ENCODE peak calls at places on chromosomes 11 and 22, in six cellular contexts. One of them, this sample, is unnamed.

GRCh38 chr11:64294665-64295289 is 3.7 kb downstream of the KCNK4 start:
- DNase-seq in neural progenitor cell: peak
- DNase-seq in cardiac muscle cell: peak
- DNase-seq in mesendoderm: no peak
- DNase-seq in right lobe of liver: no peak
- DNase-seq in fibroblast of lung: no peak
- DNase-seq in this sample: no peak

GRCh38 chr11:95338430-95338991 is 107.5 kb upstream of the SESN3 start:
- DNase-seq in neural progenitor cell: no peak
- DNase-seq in cardiac muscle cell: peak
- DNase-seq in mesendoderm: no peak
- DNase-seq in right lobe of liver: peak
- DNase-seq in fibroblast of lung: peak
- DNase-seq in this sample: no peak

GRCh38 chr22:47615051-47615450 is 852.6 kb downstream of the TBC1D22A start:
- DNase-seq in neural progenitor cell: no peak
- DNase-seq in cardiac muscle cell: no peak
- DNase-seq in mesendoderm: no peak
- DNase-seq in right lobe of liver: no peak
- DNase-seq in fibroblast of lung: no peak
- DNase-seq in this sample: no peak

GRCh38 chr11:14609902-14610301 is 33.7 kb upstream of the PDE3B start:
- DNase-seq in neural progenitor cell: no peak
- DNase-seq in cardiac muscle cell: no peak
- DNase-seq in mesendoderm: peak
- DNase-seq in right lobe of liver: no peak
- DNase-seq in fibroblast of lung: no peak
- DNase-seq in this sample: no peak

GRCh38 chr22:20569059-20570058 is 61.9 kb downstream of the MED15 start:
- DNase-seq in neural progenitor cell: no peak
- DNase-seq in cardiac muscle cell: peak
- DNase-seq in mesendoderm: no peak
- DNase-seq in right lobe of liver: no peak
- DNase-seq in fibroblast of lung: peak
- DNase-seq in this sample: peak

GRCh38 chr11:118996926-118997626 is 862 bp upstream of the CENATAC start:
- DNase-seq in neural progenitor cell: peak
- DNase-seq in cardiac muscle cell: peak
- DNase-seq in mesendoderm: peak
- DNase-seq in right lobe of liver: no peak
- DNase-seq in fibroblast of lung: no peak
- DNase-seq in this sample: no peak

GRCh38 chr11:121265586-121265985 is 27.0 kb upstream of the SC5D start:
- DNase-seq in neural progenitor cell: no peak
- DNase-seq in cardiac muscle cell: no peak
- DNase-seq in mesendoderm: no peak
- DNase-seq in right lobe of liver: no peak
- DNase-seq in fibroblast of lung: no peak
- DNase-seq in this sample: no peak

GRCh38 chr11:443542-444199 is 1.9 kb upstream of the ANO9 start:
- DNase-seq in neural progenitor cell: no peak
- DNase-seq in cardiac muscle cell: no peak
- DNase-seq in mesendoderm: peak
- DNase-seq in right lobe of liver: no peak
- DNase-seq in fibroblast of lung: peak
- DNase-seq in this sample: no peak

GRCh38 chr11:116925050-116925449 is 87.6 kb upstream of the APOA1 start:
- DNase-seq in neural progenitor cell: peak
- DNase-seq in cardiac muscle cell: no peak
- DNase-seq in mesendoderm: peak
- DNase-seq in right lobe of liver: no peak
- DNase-seq in fibroblast of lung: no peak
- DNase-seq in this sample: no peak

GRCh38 chr11:61609000-61609969 is 28.4 kb upstream of the SYT7 start:
- DNase-seq in neural progenitor cell: peak
- DNase-seq in cardiac muscle cell: no peak
- DNase-seq in mesendoderm: no peak
- DNase-seq in right lobe of liver: no peak
- DNase-seq in fibroblast of lung: no peak
- DNase-seq in this sample: no peak

GRCh38 chr11:61607920-61608599 is 27.2 kb upstream of the SYT7 start:
- DNase-seq in neural progenitor cell: no peak
- DNase-seq in cardiac muscle cell: no peak
- DNase-seq in mesendoderm: no peak
- DNase-seq in right lobe of liver: no peak
- DNase-seq in fibroblast of lung: no peak
- DNase-seq in this sample: no peak

GRCh38 chr11:61611309-61611708 is 30.4 kb upstream of the SYT7 start:
- DNase-seq in neural progenitor cell: peak
- DNase-seq in cardiac muscle cell: no peak
- DNase-seq in mesendoderm: no peak
- DNase-seq in right lobe of liver: no peak
- DNase-seq in fibroblast of lung: no peak
- DNase-seq in this sample: no peak

GRCh38 chr11:61610905-61611304 is 30.0 kb upstream of the SYT7 start:
- DNase-seq in neural progenitor cell: no peak
- DNase-seq in cardiac muscle cell: no peak
- DNase-seq in mesendoderm: no peak
- DNase-seq in right lobe of liver: peak
- DNase-seq in fibroblast of lung: no peak
- DNase-seq in this sample: no peak

GRCh38 chr11:61609970-61610347 is 29.1 kb upstream of the SYT7 start:
- DNase-seq in neural progenitor cell: peak
- DNase-seq in cardiac muscle cell: no peak
- DNase-seq in mesendoderm: peak
- DNase-seq in right lobe of liver: no peak
- DNase-seq in fibroblast of lung: no peak
- DNase-seq in this sample: no peak
- H3K27ac ChIP-seq in neural progenitor cell: no peak
- H3K27ac ChIP-seq in cardiac muscle cell: no peak
- H3K27ac ChIP-seq in mesendoderm: no peak
- H3K27ac ChIP-seq in right lobe of liver: no peak
- H3K27ac ChIP-seq in fibroblast of lung: no peak
- H3K27ac ChIP-seq in this sample: no peak

GRCh38 chr11:44764583-44764982 is 37.8 kb downstream of the TSPAN18 start:
- DNase-seq in neural progenitor cell: no peak
- DNase-seq in cardiac muscle cell: no peak
- DNase-seq in mesendoderm: no peak
- DNase-seq in right lobe of liver: no peak
- DNase-seq in fibroblast of lung: no peak
- DNase-seq in this sample: no peak
- H3K27ac ChIP-seq in neural progenitor cell: no peak
- H3K27ac ChIP-seq in cardiac muscle cell: peak
- H3K27ac ChIP-seq in mesendoderm: no peak
- H3K27ac ChIP-seq in right lobe of liver: no peak
- H3K27ac ChIP-seq in fibroblast of lung: no peak
- H3K27ac ChIP-seq in this sample: no peak

GRCh38 chr11:23569134-23569533 is 708.9 kb upstream of the CCDC179 start:
- DNase-seq in neural progenitor cell: no peak
- DNase-seq in cardiac muscle cell: no peak
- DNase-seq in mesendoderm: no peak
- DNase-seq in right lobe of liver: no peak
- DNase-seq in fibroblast of lung: peak
- DNase-seq in this sample: no peak
- H3K27ac ChIP-seq in neural progenitor cell: no peak
- H3K27ac ChIP-seq in cardiac muscle cell: no peak
- H3K27ac ChIP-seq in mesendoderm: no peak
- H3K27ac ChIP-seq in right lobe of liver: no peak
- H3K27ac ChIP-seq in fibroblast of lung: no peak
- H3K27ac ChIP-seq in this sample: no peak

DNA sequence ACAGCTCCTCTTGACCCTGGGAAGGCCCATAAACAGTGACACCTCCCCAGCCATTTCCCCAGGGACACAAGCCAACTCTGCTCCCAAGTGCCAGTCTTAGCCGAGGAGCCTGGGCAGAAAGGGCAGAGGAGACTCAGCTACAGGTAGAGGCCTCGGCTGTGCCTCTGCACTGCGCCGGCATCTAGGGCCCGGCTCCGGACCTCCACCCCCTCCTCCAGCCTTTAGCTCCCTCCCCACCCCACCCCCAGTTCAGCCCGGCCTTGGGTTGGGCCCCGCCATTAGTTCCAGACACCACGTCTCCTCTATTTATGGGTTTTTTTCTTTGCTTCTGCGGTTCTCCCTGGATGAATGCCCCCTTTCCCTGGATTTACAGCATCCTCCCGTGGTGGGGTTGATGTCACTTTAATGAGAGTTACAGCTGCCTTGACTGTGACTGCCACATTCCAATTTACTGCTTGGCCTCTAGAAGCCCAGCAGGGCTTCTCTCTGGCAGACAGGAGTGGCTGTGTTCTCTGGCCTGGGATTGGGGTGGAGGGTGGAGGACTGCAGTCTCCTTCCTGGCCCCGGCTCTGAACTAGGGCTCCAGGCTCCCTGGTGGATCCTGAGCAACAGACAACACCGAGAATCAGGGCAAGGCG is 13.5 kb upstream of the OAF start:
- DNase-seq in neural progenitor cell: no peak
- DNase-seq in cardiac muscle cell: no peak
- DNase-seq in mesendoderm: peak
- DNase-seq in right lobe of liver: no peak
- DNase-seq in fibroblast of lung: no peak
- DNase-seq in this sample: no peak
- H3K27ac ChIP-seq in neural progenitor cell: no peak
- H3K27ac ChIP-seq in cardiac muscle cell: no peak
- H3K27ac ChIP-seq in mesendoderm: no peak
- H3K27ac ChIP-seq in right lobe of liver: no peak
- H3K27ac ChIP-seq in fibroblast of lung: no peak
- H3K27ac ChIP-seq in this sample: no peak

DNA sequence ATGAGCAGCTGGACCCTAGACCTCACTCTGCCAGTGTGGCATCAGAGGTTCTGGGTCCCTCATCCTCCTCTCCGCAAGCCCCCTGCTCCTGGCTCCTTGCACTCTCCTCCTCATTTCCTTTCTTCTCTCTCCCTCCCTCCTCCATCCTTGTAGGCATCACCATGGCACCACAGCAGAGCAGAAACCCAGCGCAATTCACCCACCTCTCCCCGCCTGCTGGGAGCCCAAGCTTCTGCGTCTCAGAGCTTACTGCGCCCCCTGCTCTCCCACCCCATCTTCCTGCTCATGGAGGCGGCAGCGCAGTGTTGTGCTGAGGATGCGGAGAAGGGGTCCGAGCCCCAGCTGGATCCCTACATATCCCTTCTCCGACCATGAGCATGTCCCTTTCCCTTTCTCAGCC is 1.7 kb downstream of the CHRM1 start:
- DNase-seq in neural progenitor cell: no peak
- DNase-seq in cardiac muscle cell: no peak
- DNase-seq in mesendoderm: no peak
- DNase-seq in right lobe of liver: no peak
- DNase-seq in fibroblast of lung: no peak
- DNase-seq in this sample: no peak
- H3K27ac ChIP-seq in neural progenitor cell: no peak
- H3K27ac ChIP-seq in cardiac muscle cell: peak
- H3K27ac ChIP-seq in mesendoderm: no peak
- H3K27ac ChIP-seq in right lobe of liver: no peak
- H3K27ac ChIP-seq in fibroblast of lung: no peak
- H3K27ac ChIP-seq in this sample: no peak

DNA sequence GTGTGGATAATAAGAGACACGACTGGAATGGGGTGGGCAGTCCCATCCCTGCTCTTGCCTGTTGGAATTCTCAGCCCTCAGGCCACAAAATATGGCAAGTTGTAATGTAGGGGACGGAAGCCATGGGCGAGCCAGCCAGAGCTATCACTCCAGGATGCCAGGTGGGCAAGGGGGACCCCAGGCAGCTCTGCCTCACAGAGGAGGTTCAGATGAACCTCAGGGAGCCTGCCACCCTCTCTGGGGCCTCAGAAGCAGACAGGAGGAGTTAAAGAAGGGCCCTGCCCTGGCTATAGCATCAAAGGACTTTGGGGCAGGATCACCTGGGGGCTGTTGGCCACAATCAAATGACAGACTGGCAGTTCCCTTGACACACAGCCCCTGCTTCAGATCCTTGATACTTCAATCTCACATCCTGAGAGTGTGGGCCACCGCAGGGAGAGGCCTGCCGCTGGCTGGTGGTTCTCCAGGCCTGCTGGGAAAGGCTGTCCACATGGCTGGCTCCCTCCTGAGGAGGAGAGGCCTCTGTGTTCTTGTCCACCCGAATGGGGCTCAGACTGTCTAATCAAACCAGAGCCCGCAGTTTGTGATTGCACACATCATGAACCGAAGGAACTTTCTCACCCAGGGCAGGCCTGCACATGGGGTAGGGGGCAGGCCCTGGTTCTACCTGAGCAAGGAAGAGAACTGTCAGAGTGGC is 31.4 kb downstream of the IGLL1 start:
- DNase-seq in neural progenitor cell: no peak
- DNase-seq in cardiac muscle cell: no peak
- DNase-seq in mesendoderm: peak
- DNase-seq in right lobe of liver: no peak
- DNase-seq in fibroblast of lung: no peak
- DNase-seq in this sample: no peak
- H3K27ac ChIP-seq in neural progenitor cell: no peak
- H3K27ac ChIP-seq in cardiac muscle cell: no peak
- H3K27ac ChIP-seq in mesendoderm: no peak
- H3K27ac ChIP-seq in right lobe of liver: no peak
- H3K27ac ChIP-seq in fibroblast of lung: no peak
- H3K27ac ChIP-seq in this sample: no peak

GRCh38 chr11:114154271-114155047 is 94.9 kb downstream of the ZBTB16 start:
- DNase-seq in neural progenitor cell: no peak
- DNase-seq in cardiac muscle cell: peak
- DNase-seq in mesendoderm: no peak
- DNase-seq in right lobe of liver: peak
- DNase-seq in fibroblast of lung: peak
- DNase-seq in this sample: no peak
- H3K27ac ChIP-seq in neural progenitor cell: no peak
- H3K27ac ChIP-seq in cardiac muscle cell: no peak
- H3K27ac ChIP-seq in mesendoderm: no peak
- H3K27ac ChIP-seq in right lobe of liver: peak
- H3K27ac ChIP-seq in fibroblast of lung: no peak
- H3K27ac ChIP-seq in this sample: peak

GRCh38 chr11:112744041-112744440 is 217.2 kb upstream of the NCAM1 start:
- DNase-seq in neural progenitor cell: no peak
- DNase-seq in cardiac muscle cell: no peak
- DNase-seq in mesendoderm: no peak
- DNase-seq in right lobe of liver: no peak
- DNase-seq in fibroblast of lung: no peak
- DNase-seq in this sample: no peak
- H3K27ac ChIP-seq in neural progenitor cell: no peak
- H3K27ac ChIP-seq in cardiac muscle cell: no peak
- H3K27ac ChIP-seq in mesendoderm: no peak
- H3K27ac ChIP-seq in right lobe of liver: no peak
- H3K27ac ChIP-seq in fibroblast of lung: no peak
- H3K27ac ChIP-seq in this sample: no peak